ENCODE peak calls at places on chromosome 13, in nine cellular contexts. H, N, Z, E, Y, T, G, D and W are unnamed samples.

GRCh38 chr13:91813255-91813654 is 414.8 kb downstream of the GPC5 start:
- DNase-seq in T (no peak), Y (no peak), Z (no peak), H (no peak), G (no peak), N (no peak), D (peak), E (no peak), W (no peak)

GRCh38 chr13:113774177-113775107 is 15.4 kb downstream of the TMEM255B start:
- DNase-seq in D (no peak), T (no peak), H (no peak), E (no peak), Z (no peak), N (no peak), G (no peak), Y (no peak), W (no peak)

GRCh38 chr13:27455331-27455855 is 5.0 kb upstream of the MTIF3 start:
- DNase-seq in N (no peak), G (no peak), H (no peak), T (peak), Z (no peak), D (no peak), E (no peak), Y (no peak), W (no peak)

GRCh38 chr13:51453959-51454703 is 1.3 kb upstream of the INTS6 start:
- DNase-seq in E (no peak), D (peak), N (no peak), Z (no peak), H (peak), Y (peak), T (peak), G (no peak), W (no peak)

GRCh38 chr13:73262862-73263627 is 204.2 kb downstream of the KLF5 start:
- DNase-seq in N (no peak), Y (no peak), H (no peak), Z (no peak), D (no peak), G (no peak), E (no peak), T (no peak), W (no peak)

GRCh38 chr13:61779456-61779855 is 363.8 kb upstream of the PCDH20 start:
- DNase-seq in Y (no peak), N (no peak), E (no peak), T (no peak), H (no peak), Z (no peak), D (no peak), G (no peak), W (no peak)

GRCh38 chr13:98363326-98363725 is 186.3 kb upstream of the RNF113B start:
- DNase-seq in G (no peak), H (no peak), Z (no peak), N (no peak), D (no peak), T (no peak), E (no peak), Y (no peak), W (no peak)

GRCh38 chr13:101554420-101555125 is 102.1 kb downstream of the ITGBL1 start:
- DNase-seq in D (no peak), Y (no peak), E (no peak), T (no peak), Z (no peak), N (no peak), H (no peak), G (no peak), W (no peak)

GRCh38 chr13:26523007-26523406 is 34.5 kb upstream of the WASF3 start:
- DNase-seq in N (no peak), Z (no peak), H (no peak), D (no peak), G (no peak), Y (no peak), E (no peak), T (no peak), W (no peak)

GRCh38 chr13:109785141-109785891 is 1.1 kb downstream of the IRS2 start:
- DNase-seq in E (peak), G (no peak), Y (peak), D (no peak), N (no peak), T (no peak), H (no peak), Z (no peak), W (peak)

GRCh38 chr13:99269627-99270252 is 11.6 kb upstream of the GPR18 start:
- DNase-seq in H (no peak), Z (no peak), Y (no peak), T (no peak), D (peak), G (no peak), E (no peak), N (no peak), W (no peak)

GRCh38 chr13:30872685-30873443 is 33.2 kb upstream of the MEDAG start:
- DNase-seq in D (no peak), G (peak), H (no peak), E (peak), T (no peak), Z (no peak), Y (peak), N (no peak), W (peak)

GRCh38 chr13:80160110-80160509 is 180.8 kb downstream of the SPRY2 start:
- DNase-seq in G (no peak), H (no peak), E (no peak), N (no peak), T (no peak), Y (no peak), D (no peak), Z (no peak), W (no peak)

GRCh38 chr13:81602236-81602635 is 1261.3 kb upstream of the SPRY2 start:
- DNase-seq in E (no peak), D (no peak), T (no peak), G (no peak), Z (no peak), Y (no peak), H (no peak), N (no peak), W (no peak)

GRCh38 chr13:67736646-67737420 is 506.7 kb upstream of the PCDH9 start:
- DNase-seq in H (peak), D (no peak), E (peak), Y (no peak), G (peak), Z (no peak), T (no peak), N (no peak), W (no peak)

GRCh38 chr13:59360108-59360507 is 803.6 kb downstream of the DIAPH3 start:
- DNase-seq in Y (no peak), H (no peak), D (no peak), T (no peak), Z (no peak), N (no peak), E (no peak), G (no peak), W (no peak)

GRCh38 chr13:76519685-76520084 is 366.5 kb downstream of the KCTD12 start:
- DNase-seq in G (no peak), Y (no peak), Z (no peak), D (no peak), H (no peak), N (no peak), E (no peak), T (no peak), W (no peak)

GRCh38 chr13:76667551-76667950 is 218.7 kb downstream of the KCTD12 start:
- DNase-seq in T (no peak), N (no peak), Z (no peak), Y (no peak), H (peak), D (no peak), G (peak), E (no peak), W (no peak)

GRCh38 chr13:102197193-102197592 is 204.7 kb downstream of the FGF14 start:
- DNase-seq in G (no peak), N (no peak), Z (no peak), H (no peak), D (no peak), T (no peak), Y (no peak), E (no peak), W (no peak)

GRCh38 chr13:102972191-102972590 is 94.0 kb downstream of the SLC10A2 start:
- DNase-seq in D (no peak), E (no peak), Z (no peak), H (no peak), T (no peak), N (no peak), Y (no peak), G (no peak), W (no peak)

GRCh38 chr13:25171517-25172302 is at the start of gene AMER2:
- DNase-seq in D (no peak), E (peak), N (no peak), T (no peak), Y (no peak), G (no peak), Z (peak), H (no peak), W (no peak)

GRCh38 chr13:20375871-20376270 is 143.8 kb upstream of the GJB6 start:
- DNase-seq in H (no peak), T (no peak), N (no peak), Y (no peak), E (no peak), G (no peak), D (no peak), Z (no peak), W (no peak)

GRCh38 chr13:75636339-75637095 is 387 bp downstream of the LMO7 start:
- DNase-seq in E (no peak), Y (peak), H (no peak), Z (peak), N (no peak), T (peak), G (no peak), D (peak), W (peak)

GRCh38 chr13:45681101-45681500 is 21.0 kb upstream of the CBY2 start:
- DNase-seq in E (no peak), G (no peak), T (no peak), Y (no peak), Z (no peak), N (no peak), H (no peak), D (no peak), W (no peak)

GRCh38 chr13:77409412-77409811 is 82.5 kb upstream of the MYCBP2 start:
- DNase-seq in G (no peak), H (no peak), Z (no peak), E (no peak), T (no peak), N (no peak), D (no peak), Y (no peak), W (no peak)

GRCh38 chr13:61453121-61453520 is 37.5 kb upstream of the PCDH20 start:
- DNase-seq in Y (no peak), T (no peak), D (no peak), N (no peak), G (no peak), E (no peak), H (no peak), Z (no peak), W (no peak)

GRCh38 chr13:46106839-46107371 is 2.1 kb upstream of the CPB2 start:
- DNase-seq in N (no peak), Y (no peak), G (no peak), H (no peak), D (no peak), T (no peak), E (no peak), Z (no peak), W (no peak)

GRCh38 chr13:113666951-113667701 is at the start of gene GRK1:
- DNase-seq in Z (no peak), E (peak), G (no peak), T (no peak), N (no peak), Y (peak), D (no peak), H (no peak), W (peak)